ENCODE peak calls at places on chromosome 22, in six cellular contexts. F is HepG2, G is SK-N-SH, Y is K562, D is H1, O is GM12878. V is an unnamed sample.

GRCh38 chr22:42964994-42965699 is 49.8 kb downstream of the PACSIN2 start:
- DNase-seq in F (peak; percentile 77), G (no peak), Y (no peak), D (no peak), O (no peak), V (no peak)

GRCh38 chr22:29626497-29627195 is 23.2 kb downstream of the NF2 start:
- DNase-seq in F (peak; percentile 15), G (no peak), Y (no peak), D (no peak), O (no peak), V (no peak)

GRCh38 chr22:42039271-42039670 is 31.3 kb downstream of the NAGA start:
- DNase-seq in F (no peak), G (no peak), Y (no peak), D (no peak), O (no peak), V (no peak)

GRCh38 chr22:44091021-44091721 is 67.1 kb downstream of the PARVB start:
- DNase-seq in F (peak; percentile 10), G (peak; percentile 59), Y (peak; percentile 20), D (no peak), O (no peak), V (no peak)

GRCh38 chr22:50701076-50701419 is 28.4 kb downstream of the SHANK3 start:
- DNase-seq in F (peak; percentile 18), G (no peak), Y (no peak), D (no peak), O (no peak), V (no peak)

GRCh38 chr22:38754247-38755154 is 1.3 kb downstream of the SUN2 start:
- DNase-seq in F (peak; percentile 67), G (no peak), Y (no peak), D (no peak), O (no peak), V (peak; percentile 88)

GRCh38 chr22:42138972-42139371 is 8.4 kb upstream of the CYP2D6 start:
- DNase-seq in F (no peak), G (no peak), Y (no peak), D (no peak), O (no peak), V (no peak)

GRCh38 chr22:49704345-49705215 is 123.1 kb downstream of the BRD1 start:
- DNase-seq in F (no peak), G (peak; percentile 84), Y (peak; percentile 39), D (no peak), O (no peak), V (no peak)

GRCh38 chr22:22422629-22423112 is 85.9 kb downstream of the ZNF280B start:
- DNase-seq in F (peak; percentile 56), G (peak; percentile 49), Y (peak; percentile 88), D (peak; percentile 21), O (peak; percentile 85), V (peak; percentile 61)

GRCh38 chr22:29351042-29351441 is 35.5 kb upstream of the RASL10A start:
- DNase-seq in F (no peak), G (no peak), Y (no peak), D (no peak), O (no peak), V (no peak)

GRCh38 chr22:48607901-48608650 is 1219.6 kb downstream of the BRD1 start:
- DNase-seq in F (no peak), G (no peak), Y (no peak), D (no peak), O (no peak), V (no peak)

GRCh38 chr22:25833091-25833490 is 91.1 kb downstream of the MYO18B start:
- DNase-seq in F (no peak), G (no peak), Y (no peak), D (no peak), O (no peak), V (no peak)

GRCh38 chr22:46734830-46735453 is 3.1 kb downstream of the CERK start:
- DNase-seq in F (no peak), G (no peak), Y (no peak), D (no peak), O (peak; percentile 56), V (peak; percentile 84)

GRCh38 chr22:46732513-46732912 is 5.5 kb downstream of the CERK start:
- DNase-seq in F (no peak), G (no peak), Y (no peak), D (no peak), O (no peak), V (no peak)

GRCh38 chr22:46730568-46731245 is 7.3 kb downstream of the CERK start:
- DNase-seq in F (no peak), G (peak; percentile 12), Y (no peak), D (no peak), O (no peak), V (no peak)

GRCh38 chr22:46731246-46732040 is 6.6 kb downstream of the CERK start:
- DNase-seq in F (peak; percentile 78), G (peak; percentile 50), Y (no peak), D (no peak), O (no peak), V (no peak)

DNA sequence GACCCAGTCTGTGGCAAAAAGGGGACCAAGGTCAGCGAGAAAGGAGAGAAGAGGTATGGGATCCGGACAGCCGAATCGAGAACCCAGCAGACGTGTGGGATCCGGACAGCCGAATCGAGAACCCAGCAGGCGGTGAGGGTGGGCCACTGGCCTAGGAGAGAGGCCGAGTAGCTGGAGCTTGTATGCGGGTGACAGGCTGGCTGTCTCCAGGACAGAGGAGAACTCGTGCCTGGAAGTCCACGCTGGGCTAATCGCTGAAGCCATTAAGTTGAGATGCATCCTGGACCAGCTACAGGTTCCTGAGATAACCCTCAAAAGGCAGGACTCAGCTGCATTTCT is 6.0 kb downstream of the CERK start:
- DNase-seq in F (no peak), G (no peak), Y (no peak), D (no peak), O (no peak), V (no peak)
- H3K27ac ChIP-seq in F (peak overlapping the region; percentile 82), G (peak overlapping the region; percentile 40), Y (no peak overlapping the region), D (no peak overlapping the region), O (no peak overlapping the region), V (no peak overlapping the region)

GRCh38 chr22:45483319-45483718 is 19.4 kb upstream of the FBLN1 start:
- DNase-seq in F (no peak), G (no peak), Y (no peak), D (no peak), O (no peak), V (no peak)

GRCh38 chr22:45483918-45484499 is 18.7 kb upstream of the FBLN1 start:
- DNase-seq in F (peak; percentile 63), G (no peak), Y (no peak), D (no peak), O (no peak), V (no peak)

GRCh38 chr22:45482169-45482568 is 20.5 kb upstream of the FBLN1 start:
- DNase-seq in F (no peak), G (no peak), Y (no peak), D (no peak), O (no peak), V (no peak)

GRCh38 chr22:45485271-45485670 is 17.4 kb upstream of the FBLN1 start:
- DNase-seq in F (peak; percentile 50), G (no peak), Y (no peak), D (no peak), O (no peak), V (no peak)

DNA sequence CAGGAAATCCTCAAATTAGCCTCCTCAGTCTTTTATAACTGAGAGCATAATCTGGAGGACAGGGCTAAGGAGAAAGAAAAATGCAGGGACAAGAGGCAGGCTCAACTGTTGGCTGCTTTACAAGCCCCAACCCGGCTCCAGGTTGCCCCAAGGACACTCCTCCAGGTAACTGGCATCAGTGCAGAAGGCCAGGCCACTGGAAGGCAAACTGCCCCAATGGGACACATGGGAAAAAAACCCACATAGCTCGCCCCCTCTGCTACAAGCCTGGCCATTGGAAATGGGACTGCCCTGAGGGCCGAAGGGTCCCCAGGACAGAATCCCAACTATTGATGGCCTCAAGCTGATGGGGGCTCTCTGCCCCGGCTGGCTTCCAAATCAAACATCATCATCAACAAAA is 17.9 kb upstream of the FBLN1 start:
- DNase-seq in F (no peak), G (no peak), Y (no peak), D (no peak), O (no peak), V (no peak)
- TF ChIP-seq GABPA in F (no peak), G (no peak), Y (no peak), D (no peak), O (no peak), V (no peak)

GRCh38 chr22:35586771-35587170 is 30.4 kb downstream of the MB start:
- DNase-seq in F (no peak), G (no peak), Y (no peak), D (no peak), O (no peak), V (no peak)
- H3K27ac ChIP-seq in F (no peak overlapping the region), G (peak overlapping the region; percentile 53), Y (no peak overlapping the region), D (no peak overlapping the region), O (no peak overlapping the region), V (no peak overlapping the region)

DNA sequence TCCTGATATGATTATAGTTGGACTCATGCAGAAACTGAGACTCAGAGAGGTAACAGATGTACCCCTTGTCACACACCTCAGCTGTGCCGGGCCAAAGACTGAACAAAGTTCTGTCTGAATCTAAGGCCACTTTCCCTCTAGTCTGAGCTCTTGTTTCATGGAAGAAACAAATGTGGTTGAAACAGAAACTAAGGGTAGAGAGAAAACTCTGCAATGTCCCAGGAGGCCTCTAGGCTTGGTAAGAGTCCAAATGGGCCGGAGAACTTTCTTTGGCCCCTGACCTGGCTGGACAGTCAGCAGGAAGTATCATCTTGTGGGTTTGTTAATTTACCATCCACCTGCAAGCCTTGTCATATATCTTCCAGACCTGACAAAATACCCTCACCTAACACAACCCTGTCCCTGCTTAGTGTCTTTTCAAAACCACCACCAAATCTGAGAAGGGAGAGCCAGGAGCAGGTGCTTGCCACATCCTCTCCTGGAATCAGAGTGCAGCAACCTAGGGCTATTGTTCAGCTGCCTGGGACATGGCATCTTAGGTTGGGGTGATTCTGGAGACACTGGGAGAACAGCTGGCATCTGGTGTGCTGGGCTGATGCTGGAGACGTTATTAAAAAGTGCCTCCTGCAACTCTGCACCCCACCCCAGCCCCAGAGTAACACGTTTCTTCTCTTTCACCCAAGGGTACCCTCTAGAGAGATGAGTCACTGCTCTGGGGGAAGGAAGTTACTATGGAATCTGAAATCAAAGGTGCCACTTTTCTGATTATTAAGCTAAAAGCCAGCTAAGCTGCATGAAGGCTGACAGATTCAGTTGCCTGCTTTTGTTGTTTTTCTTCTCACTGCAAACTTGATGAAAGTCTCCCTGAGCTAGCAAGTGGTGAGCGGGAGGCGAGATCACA is 126.3 kb upstream of the TIMP3 start:
- DNase-seq in F (no peak), G (no peak), Y (no peak), D (no peak), O (no peak), V (no peak)
- TF ChIP-seq GABPA in F (no peak), G (no peak), Y (no peak), D (no peak), O (no peak), V (no peak)

GRCh38 chr22:26892401-26893033 is 235.1 kb downstream of the MIAT start:
- DNase-seq in F (no peak), G (no peak), Y (no peak), D (no peak), O (no peak), V (no peak)
- H3K27ac ChIP-seq in F (no peak overlapping the region), G (no peak overlapping the region), Y (no peak overlapping the region), D (no peak overlapping the region), O (no peak overlapping the region), V (no peak overlapping the region)